ENCODE peak calls at places on chromosomes 13 and 19, in four cellular contexts. C is K562, J is HepG2, I is GM12878. A is an unnamed sample.

GRCh38 chr13:111006508-111007031 is 91.7 kb upstream of the ANKRD10 start:
- DNase-seq in C (peak), J (no peak), I (no peak), A (no peak)

GRCh38 chr13:80390338-80390737 is 49.4 kb upstream of the SPRY2 start:
- DNase-seq in C (no peak), J (no peak), I (no peak), A (no peak)

GRCh38 chr19:32407004-32407992 is 1.7 kb downstream of the DPY19L3 start:
- DNase-seq in C (peak), J (peak), I (no peak), A (no peak)

GRCh38 chr13:48221301-48222190 is 11.5 kb upstream of the ITM2B start:
- DNase-seq in C (no peak), J (no peak), I (no peak), A (no peak)

GRCh38 chr19:48752511-48753365 is at the start of gene FUT1:
- DNase-seq in C (peak), J (no peak), I (no peak), A (peak)

GRCh38 chr13:97108535-97108910 is 113.6 kb upstream of the MBNL2 start:
- DNase-seq in C (peak), J (no peak), I (no peak), A (no peak)

GRCh38 chr13:104315606-104316005 is 1249.4 kb upstream of the SLC10A2 start:
- DNase-seq in C (no peak), J (peak), I (no peak), A (no peak)

GRCh38 chr13:98503175-98504028 is 73.5 kb downstream of the STK24 start:
- DNase-seq in C (peak), J (no peak), I (no peak), A (no peak)

GRCh38 chr19:32289566-32290210 is 55.7 kb upstream of the ZNF507 start:
- DNase-seq in C (no peak), J (no peak), I (no peak), A (no peak)

GRCh38 chr13:73958657-73959397 is 175.4 kb downstream of the KLF12 start:
- DNase-seq in C (no peak), J (no peak), I (no peak), A (no peak)

GRCh38 chr19:19835560-19836038 is 14.0 kb upstream of the ZNF506 start:
- DNase-seq in C (no peak), J (no peak), I (no peak), A (no peak)

GRCh38 chr13:106373304-106373988 is 162.0 kb downstream of the EFNB2 start:
- DNase-seq in C (no peak), J (no peak), I (no peak), A (no peak)

GRCh38 chr19:43778651-43779050 is 2.1 kb downstream of the KCNN4 start:
- DNase-seq in C (no peak), J (no peak), I (no peak), A (no peak)

GRCh38 chr19:43775299-43775890 is 5.4 kb downstream of the KCNN4 start:
- DNase-seq in C (no peak), J (no peak), I (no peak), A (no peak)

GRCh38 chr19:43776285-43776684 is 4.5 kb downstream of the KCNN4 start:
- DNase-seq in C (peak), J (no peak), I (no peak), A (no peak)

GRCh38 chr19:43779147-43779819 is 1.5 kb downstream of the KCNN4 start:
- DNase-seq in C (no peak), J (no peak), I (no peak), A (no peak)

GRCh38 chr19:43777163-43777700 is 3.5 kb downstream of the KCNN4 start:
- DNase-seq in C (peak), J (no peak), I (no peak), A (no peak)
- TF ChIP-seq CTCF in C (no peak), J (no peak), I (no peak), A (no peak)

GRCh38 chr19:22331521-22331920 is 45.3 kb downstream of the ZNF729 start:
- DNase-seq in C (no peak), J (no peak), I (no peak), A (no peak)

GRCh38 chr19:22332924-22333323 is 46.7 kb downstream of the ZNF729 start:
- DNase-seq in C (no peak), J (no peak), I (no peak), A (no peak)

GRCh38 chr19:22326219-22326618 is 40.0 kb downstream of the ZNF729 start:
- DNase-seq in C (no peak), J (no peak), I (no peak), A (no peak)

GRCh38 chr19:22327321-22327720 is 41.1 kb downstream of the ZNF729 start:
- DNase-seq in C (no peak), J (no peak), I (no peak), A (no peak)
- TF ChIP-seq ETV6 in C (no peak), J (no peak), I (no peak), A (no peak)

GRCh38 chr13:28059214-28059613 is 41.2 kb downstream of the FLT3 start:
- DNase-seq in C (peak), J (peak), I (no peak), A (peak)
- TF ChIP-seq CTCF in C (peak), J (peak), I (peak), A (no peak)

GRCh38 chr13:31850041-31850440 is 110.7 kb downstream of the RXFP2 start:
- DNase-seq in C (no peak), J (no peak), I (no peak), A (no peak)

GRCh38 chr13:31846182-31846938 is 107.0 kb downstream of the RXFP2 start:
- DNase-seq in C (peak), J (peak), I (peak), A (peak)

GRCh38 chr13:31846984-31847752 is 107.8 kb downstream of the RXFP2 start:
- DNase-seq in C (no peak), J (no peak), I (no peak), A (no peak)

GRCh38 chr13:31851201-31851600 is 111.9 kb downstream of the RXFP2 start:
- DNase-seq in C (no peak), J (no peak), I (no peak), A (no peak)

DNA sequence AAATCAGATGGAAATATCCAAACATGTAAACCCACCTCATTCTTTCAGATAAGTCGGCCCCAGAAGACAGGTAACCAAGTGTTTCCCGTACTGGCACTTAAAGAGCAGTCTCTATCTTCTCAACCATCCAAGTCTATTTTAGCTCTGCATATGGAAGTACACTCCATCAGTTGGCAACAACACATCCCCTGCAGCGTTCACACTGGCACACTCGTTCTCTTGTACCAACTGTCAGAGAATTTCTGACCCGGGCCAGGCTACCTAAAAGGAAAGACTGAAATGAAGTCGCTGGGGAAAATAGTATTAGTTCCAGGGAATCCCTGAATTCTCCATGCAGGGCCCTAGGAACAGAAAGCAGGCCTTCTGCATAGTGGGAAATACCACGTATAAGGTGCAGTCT is 109.3 kb downstream of the RXFP2 start:
- DNase-seq in C (no peak), J (no peak), I (no peak), A (no peak)
- TF ChIP-seq ETV6 in C (no peak), J (no peak), I (no peak), A (no peak)

GRCh38 chr19:5491565-5491964 is 36.3 kb downstream of the ZNRF4 start:
- DNase-seq in C (no peak), J (no peak), I (no peak), A (no peak)
- TF ChIP-seq CTCF in C (no peak), J (no peak), I (no peak), A (no peak)

GRCh38 chr19:54937926-54938325 is 9.4 kb downstream of the NLRP7 start:
- DNase-seq in C (no peak), J (no peak), I (peak), A (no peak)

DNA sequence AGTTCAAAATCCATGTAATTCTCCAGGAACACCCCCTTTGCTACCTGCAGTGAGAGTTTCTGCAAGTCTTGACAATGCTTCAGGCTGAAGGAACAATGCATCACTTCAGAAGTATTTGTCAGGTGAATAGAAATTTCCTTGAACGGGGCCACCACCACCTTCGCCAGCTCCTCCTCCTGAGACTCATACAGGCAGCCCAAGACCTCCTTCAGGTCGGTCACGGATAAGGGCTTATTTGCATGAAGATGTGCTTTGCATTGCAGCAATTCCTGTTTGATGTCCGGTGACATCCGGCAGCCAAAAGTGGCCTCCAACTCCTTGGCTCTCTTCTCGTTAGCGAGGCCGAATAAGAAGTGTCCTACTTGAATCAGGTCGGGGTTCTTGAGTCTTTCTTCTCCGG is 8.4 kb downstream of the NLRP7 start:
- DNase-seq in C (no peak), J (no peak), I (no peak), A (no peak)
- TF ChIP-seq ETV6 in C (no peak), J (no peak), I (no peak), A (no peak)

GRCh38 chr13:67048084-67048792 is 181.9 kb downstream of the PCDH9 start:
- DNase-seq in C (peak), J (no peak), I (no peak), A (no peak)
- TF ChIP-seq CTCF in C (no peak), J (no peak), I (no peak), A (no peak)

GRCh38 chr13:42671502-42671901 is 97.5 kb downstream of the TNFSF11 start:
- DNase-seq in C (no peak), J (no peak), I (no peak), A (no peak)

GRCh38 chr13:42667638-42668037 is 93.7 kb downstream of the TNFSF11 start:
- DNase-seq in C (no peak), J (no peak), I (no peak), A (no peak)
- TF ChIP-seq ETV6 in C (no peak), J (no peak), I (no peak), A (no peak)

DNA sequence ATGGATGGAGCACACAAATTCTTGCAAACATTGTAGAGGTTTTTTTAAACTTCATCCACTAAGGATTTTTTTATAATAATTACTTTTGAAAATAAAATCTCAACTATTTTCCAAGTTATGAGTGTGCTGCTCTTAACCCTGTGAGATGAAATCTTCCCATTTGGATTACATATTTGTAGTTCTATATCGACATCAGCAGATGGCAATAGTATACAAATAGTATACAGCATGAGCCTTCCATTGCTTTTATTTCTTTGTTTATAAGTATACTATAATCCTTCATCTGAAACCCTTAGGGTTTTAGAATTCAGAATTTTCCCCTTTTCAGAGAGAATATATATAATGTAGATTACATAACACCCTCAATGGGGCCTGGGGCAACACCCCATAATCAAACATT is 70.5 kb downstream of the GJA3 start:
- DNase-seq in C (no peak), J (no peak), I (no peak), A (no peak)
- TF ChIP-seq CTCF in C (peak), J (peak), I (no peak), A (no peak)

GRCh38 chr13:42895781-42896180 is 96.3 kb downstream of the EPSTI1 start:
- DNase-seq in C (no peak), J (no peak), I (no peak), A (no peak)

GRCh38 chr13:42894765-42895181 is 97.3 kb downstream of the EPSTI1 start:
- DNase-seq in C (no peak), J (no peak), I (no peak), A (no peak)

GRCh38 chr13:42893346-42893745 is 98.7 kb downstream of the EPSTI1 start:
- DNase-seq in C (no peak), J (no peak), I (no peak), A (no peak)

DNA sequence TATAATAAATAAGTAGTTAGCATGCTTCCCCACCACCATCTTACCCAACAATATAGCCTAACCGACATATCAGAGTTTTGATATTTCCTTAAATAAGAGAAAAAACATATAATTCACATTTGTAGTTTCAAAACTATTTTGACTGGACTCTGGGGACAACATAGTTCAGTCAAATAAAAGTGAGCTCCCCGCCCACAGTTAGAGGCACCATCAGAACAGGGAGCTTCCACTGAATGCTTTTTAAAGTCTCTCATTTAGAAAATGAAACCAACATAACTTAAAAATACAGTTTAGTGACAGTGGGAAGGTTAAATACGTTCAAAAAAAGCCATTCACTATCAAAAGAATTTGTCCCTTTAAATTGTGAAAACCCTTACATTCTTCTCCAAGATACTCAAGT is 92.8 kb downstream of the EPSTI1 start:
- DNase-seq in C (no peak), J (no peak), I (peak), A (no peak)
- TF ChIP-seq ETV6 in C (no peak), J (no peak), I (no peak), A (no peak)